ENCODE peak calls at places on chromosomes 2 and 18, in four cellular contexts. D is tibial artery; V is upper lobe of right lung; U is naive thymus-derived CD4-positive, alpha-beta T cell. A is an unnamed sample.
A peak's percentile ranks its signal among the peaks of the same experiment; 100 is the strongest.

GRCh38 chr2:70214958-70215357 is 24.1 kb upstream of the C2orf42 start:
- DNase-seq in U (no peak), D (no peak), V (no peak), A (no peak)

GRCh38 chr2:121253674-121254240 is 31.2 kb downstream of the TFCP2L1 start:
- DNase-seq in U (no peak), V (no peak), D (no peak), A (no peak)

GRCh38 chr2:120303177-120303576 is 42.8 kb upstream of the INHBB start:
- DNase-seq in V (no peak), U (no peak), D (no peak), A (no peak)

GRCh38 chr18:36772339-36772738 is 56.5 kb downstream of the TPGS2 start:
- DNase-seq in D (no peak), U (no peak), V (no peak), A (no peak)

GRCh38 chr2:70888389-70888924 is 47.2 kb upstream of the ATP6V1B1 start:
- DNase-seq in U (no peak), V (peak; percentile 40), D (no peak), A (no peak)

GRCh38 chr18:11664286-11664685 is 24.8 kb upstream of the GNAL start:
- DNase-seq in U (no peak), D (no peak), V (no peak), A (no peak)

GRCh38 chr2:68824831-68825230 is 46.4 kb downstream of the BMP10 start:
- DNase-seq in D (no peak), V (no peak), U (no peak), A (no peak)

GRCh38 chr2:72819501-72819900 is 6.3 kb downstream of the EXOC6B start:
- DNase-seq in V (no peak), D (no peak), U (no peak), A (no peak)

GRCh38 chr2:81876628-81877027 is 1572.1 kb upstream of the LRRTM1 start:
- DNase-seq in U (no peak), D (no peak), V (no peak), A (no peak)

GRCh38 chr2:173884403-173884802 is 80.8 kb downstream of the SP3 start:
- DNase-seq in U (no peak), D (peak; percentile 76), V (peak; percentile 76), A (peak; percentile 17)

GRCh38 chr2:157261199-157261782 is 3.8 kb downstream of the GALNT5 start:
- DNase-seq in U (no peak), V (no peak), D (no peak), A (no peak)

GRCh38 chr2:44392338-44392943 is 30.7 kb downstream of the CAMKMT start:
- DNase-seq in V (no peak), U (peak; percentile 11), D (no peak), A (peak; percentile 14)

GRCh38 chr18:50429207-50429948 is 54.5 kb downstream of the SKA1 start:
- DNase-seq in U (no peak), V (no peak), D (no peak), A (no peak)

GRCh38 chr2:209331291-209331844 is 92.5 kb upstream of the MAP2 start:
- DNase-seq in V (no peak), D (no peak), U (no peak), A (no peak)

GRCh38 chr2:239688840-239689239 is 288.0 kb upstream of the HDAC4 start:
- DNase-seq in V (no peak), U (no peak), D (no peak), A (no peak)

GRCh38 chr18:8726281-8726680 is 20.9 kb downstream of the MTCL1 start:
- DNase-seq in U (no peak), D (no peak), V (no peak), A (no peak)

GRCh38 chr2:40400336-40400953 is 51.4 kb downstream of the SLC8A1 start:
- DNase-seq in V (no peak), U (no peak), D (no peak), A (no peak)

GRCh38 chr2:133053541-133053940 is 383.5 kb upstream of the LYPD1 start:
- DNase-seq in U (no peak), D (no peak), V (no peak), A (no peak)

GRCh38 chr2:40165503-40165867 is 286.4 kb downstream of the SLC8A1 start:
- DNase-seq in D (no peak), V (no peak), U (no peak), A (no peak)

GRCh38 chr2:187956906-187957534 is 334.7 kb upstream of the GULP1 start:
- DNase-seq in V (no peak), D (no peak), U (no peak), A (no peak)

GRCh38 chr18:76983613-76984051 is 149.0 kb downstream of the MBP start:
- DNase-seq in U (no peak), V (peak; percentile 51), D (no peak), A (no peak)

GRCh38 chr2:144198116-144198515 is 321.8 kb downstream of the ZEB2 start:
- DNase-seq in U (no peak), V (no peak), D (no peak), A (no peak)

GRCh38 chr2:234135750-234136221 is 85.3 kb downstream of the SPP2 start:
- DNase-seq in V (peak; percentile 71), D (no peak), U (peak; percentile 23), A (peak; percentile 60)

GRCh38 chr2:119684553-119684952 is 5.6 kb downstream of the TMEM177 start:
- DNase-seq in U (no peak), D (peak; percentile 33), V (no peak), A (no peak)

GRCh38 chr18:62912885-62913284 is 197.5 kb downstream of the PHLPP1 start:
- DNase-seq in U (no peak), D (no peak), V (no peak), A (no peak)

GRCh38 chr18:62919109-62919838 is 203.9 kb downstream of the PHLPP1 start:
- DNase-seq in D (no peak), U (no peak), V (no peak), A (no peak)

GRCh38 chr18:62914868-62915267 is 199.5 kb downstream of the PHLPP1 start:
- DNase-seq in U (no peak), V (no peak), D (no peak), A (no peak)

DNA sequence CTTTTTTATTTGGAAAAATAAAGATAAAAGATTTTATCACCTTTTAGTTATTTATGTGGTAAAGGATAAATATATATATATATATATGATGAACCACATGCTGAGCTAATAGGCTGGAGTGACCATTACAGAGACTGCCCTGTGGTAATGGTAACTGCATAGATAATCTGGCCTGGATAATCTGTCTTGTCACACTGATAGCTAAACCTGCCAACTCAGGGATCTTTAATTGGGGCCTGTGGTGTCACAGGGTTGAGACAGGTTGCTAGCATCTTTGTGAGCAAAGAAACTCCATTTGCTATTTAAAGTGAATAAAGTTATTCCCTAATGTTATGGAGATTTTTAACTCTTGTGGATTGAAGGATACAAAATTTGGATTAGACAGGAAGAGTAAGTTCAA is 203.0 kb downstream of the PHLPP1 start:
- DNase-seq in V (no peak), U (no peak), D (no peak), A (no peak)
- H3K4me1 ChIP-seq in V (no peaks in the 10 kb centered on the region), U (no peaks in the 10 kb centered on the region), D (no peaks in the 10 kb centered on the region), A (no peaks in the 10 kb centered on the region)

DNA sequence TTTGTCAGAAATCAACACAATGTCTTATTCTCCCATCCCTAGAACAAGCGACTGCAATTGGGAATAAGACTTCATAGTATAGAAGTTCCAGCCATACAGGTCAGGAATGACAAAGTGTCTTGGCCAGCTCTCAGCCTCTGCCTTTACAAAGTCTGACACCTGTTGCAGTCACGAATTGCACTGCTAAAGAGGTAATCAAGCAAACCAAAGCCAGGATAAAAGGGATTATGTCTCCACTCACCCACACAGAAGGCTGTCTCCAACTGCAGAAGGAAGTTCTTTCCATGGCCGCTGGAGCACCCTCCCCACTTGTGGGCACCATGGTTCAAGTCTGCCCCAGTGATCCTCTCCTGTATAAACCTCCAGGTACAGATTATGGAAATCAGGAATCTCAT is 114.8 kb upstream of the PKDCC start:
- DNase-seq in U (no peak), V (no peak), D (no peak), A (no peak)
- H3K4me3 ChIP-seq in U (no peak overlapping the region), V (no peak overlapping the region), D (no peak overlapping the region), A (no peak overlapping the region)

GRCh38 chr2:10963155-10963554 is 51.4 kb downstream of the KCNF1 start:
- DNase-seq in V (no peak), D (no peak), U (no peak), A (no peak)
- H3K27me3 ChIP-seq in V (peaks cover 9% of the 10 kb centered on the region), D (no peaks in the 10 kb centered on the region), U (peaks cover 4% of the 10 kb centered on the region), A (no peaks in the 10 kb centered on the region)

GRCh38 chr2:152407806-152408205 is 72.8 kb downstream of the FMNL2 start:
- DNase-seq in U (no peak), V (no peak), D (no peak), A (no peak)
- H3K4me1 ChIP-seq in U (no peaks in the 10 kb centered on the region), V (peaks cover 58% of the 10 kb centered on the region), D (peaks cover 82% of the 10 kb centered on the region), A (no peaks in the 10 kb centered on the region)

GRCh38 chr2:84946204-84947009 is 24.6 kb upstream of the KCMF1 start:
- DNase-seq in U (peak; percentile 67), D (peak; percentile 52), V (no peak), A (no peak)
- H3K4me3 ChIP-seq in U (peak overlapping the region; percentile 9), D (no peak overlapping the region), V (no peak overlapping the region), A (peak overlapping the region; percentile 56)

DNA sequence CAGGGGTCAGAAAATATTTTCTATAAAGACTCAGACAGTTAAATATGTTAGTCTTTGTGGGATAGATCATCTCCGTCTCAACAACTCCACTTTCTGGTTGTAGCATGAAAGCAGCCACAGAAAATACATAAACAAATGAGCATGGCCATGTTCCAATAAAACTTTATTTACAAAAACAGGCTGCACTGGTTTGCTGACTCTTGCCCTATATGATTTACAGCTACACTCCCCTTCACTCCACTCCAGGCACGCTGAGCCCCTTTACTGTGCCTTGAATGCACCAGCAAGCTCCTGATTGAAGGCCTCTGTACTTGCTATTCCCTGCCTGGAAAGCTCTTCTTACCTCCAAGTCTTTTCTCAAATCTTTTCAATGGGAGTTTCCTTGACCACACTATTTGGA is 5.8 kb upstream of the STAMBP start:
- DNase-seq in D (no peak), V (no peak), U (no peak), A (no peak)
- H3K27me3 ChIP-seq in D (no peaks in the 10 kb centered on the region), V (no peaks in the 10 kb centered on the region), U (no peaks in the 10 kb centered on the region), A (no peaks in the 10 kb centered on the region)

GRCh38 chr18:79394438-79395307 is 1.1 kb upstream of the NFATC1 start:
- DNase-seq in U (peak; percentile 81), V (peak; percentile 75), D (peak; percentile 81), A (peak; percentile 53)

GRCh38 chr18:79393626-79394401 is 1.9 kb upstream of the NFATC1 start:
- DNase-seq in V (peak; percentile 94), U (peak; percentile 67), D (peak; percentile 93), A (peak; percentile 73)

GRCh38 chr18:79395761-79396404 is at the start of gene NFATC1:
- DNase-seq in V (peak; percentile 80), U (peak; percentile 86), D (peak; percentile 95), A (peak; percentile 59)

GRCh38 chr18:79396431-79397287 is 929 bp downstream of the NFATC1 start:
- DNase-seq in D (peak; percentile 82), U (peak; percentile 8), V (peak; percentile 76), A (no peak)

DNA sequence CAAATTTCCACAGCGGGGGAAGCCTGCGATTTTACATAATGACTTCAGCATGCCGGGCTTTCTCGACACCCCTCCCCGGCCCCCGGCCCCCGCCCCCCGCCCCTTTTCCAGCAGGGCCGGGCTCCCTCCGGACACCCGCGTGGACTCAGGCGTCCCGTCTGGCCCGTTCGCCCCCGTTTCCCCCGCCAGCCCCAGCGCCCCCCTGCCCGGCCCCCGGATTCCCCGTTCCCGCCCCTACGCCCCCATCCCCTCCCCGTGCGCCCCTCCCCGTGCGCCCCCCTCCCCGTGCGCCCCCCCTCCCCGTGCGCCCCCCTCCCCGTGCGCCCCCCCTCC is 456 bp upstream of the NFATC1 start:
- DNase-seq in D (no peak), U (no peak), V (peak; percentile 53), A (no peak)
- H3K4me1 ChIP-seq in D (peaks cover 40% of the 10 kb centered on the region), U (peaks cover 20% of the 10 kb centered on the region), V (peaks cover 35% of the 10 kb centered on the region), A (peaks cover 20% of the 10 kb centered on the region)

GRCh38 chr2:74502147-74502719 is 2.8 kb upstream of the LBX2 start:
- DNase-seq in U (no peak), D (no peak), V (no peak), A (no peak)
- H3K4me3 ChIP-seq in U (peak overlapping the region; percentile 36), D (peak overlapping the region; percentile 61), V (peak overlapping the region; percentile 68), A (peak overlapping the region; percentile 50)

GRCh38 chr2:170715062-170715931 is at the start of gene SP5:
- DNase-seq in D (peak; percentile 78), U (peak; percentile 63), V (peak; percentile 87), A (peak; percentile 31)
- H3K27me3 ChIP-seq in D (no peaks in the 10 kb centered on the region), U (peaks cover 11% of the 10 kb centered on the region), V (peaks cover 81% of the 10 kb centered on the region), A (peaks cover 48% of the 10 kb centered on the region)

A was measured in CD8-positive, alpha-beta memory T cell.